ENCODE peak calls at places on chromosomes 5 and 9, in four cellular contexts. One of them, this sample, is unnamed.

GRCh38 chr5:16931334-16932110 is 4.6 kb downstream of the MYO10 start:
- DNase-seq in neuronal stem cell: no peak
- DNase-seq in IMR-90: no peak
- DNase-seq in H9: no peak
- DNase-seq in this sample: no peak

GRCh38 chr9:130561056-130561455 is 18.3 kb upstream of the FUBP3 start:
- DNase-seq in IMR-90: no peak
- DNase-seq in H9: no peak
- DNase-seq in neuronal stem cell: no peak
- DNase-seq in this sample: peak

GRCh38 chr9:5617749-5618148 is 11.2 kb upstream of the RIC1 start:
- DNase-seq in H9: no peak
- DNase-seq in neuronal stem cell: no peak
- DNase-seq in IMR-90: no peak
- DNase-seq in this sample: no peak

GRCh38 chr5:139649082-139649991 is 1.2 kb downstream of the CXXC5 start:
- DNase-seq in IMR-90: no peak
- DNase-seq in H9: peak
- DNase-seq in neuronal stem cell: no peak
- DNase-seq in this sample: peak

GRCh38 chr9:19969721-19970120 is 180.9 kb upstream of the SLC24A2 start:
- DNase-seq in IMR-90: no peak
- DNase-seq in H9: no peak
- DNase-seq in neuronal stem cell: no peak
- DNase-seq in this sample: peak

GRCh38 chr5:72170101-72170500 is 62.8 kb downstream of the MAP1B start:
- DNase-seq in H9: no peak
- DNase-seq in IMR-90: no peak
- DNase-seq in neuronal stem cell: no peak
- DNase-seq in this sample: no peak

GRCh38 chr5:179303801-179304200 is 41.5 kb downstream of the ADAMTS2 start:
- DNase-seq in IMR-90: no peak
- DNase-seq in H9: no peak
- DNase-seq in neuronal stem cell: no peak
- DNase-seq in this sample: no peak

GRCh38 chr5:56588636-56589485 is 226.5 kb upstream of the MAP3K1 start:
- DNase-seq in neuronal stem cell: peak
- DNase-seq in H9: peak
- DNase-seq in IMR-90: no peak
- DNase-seq in this sample: no peak

GRCh38 chr5:74895906-74896305 is 29.7 kb upstream of the FAM169A start:
- DNase-seq in IMR-90: peak
- DNase-seq in neuronal stem cell: no peak
- DNase-seq in H9: no peak
- DNase-seq in this sample: no peak

GRCh38 chr5:137997726-137998213 is 35.1 kb downstream of the FAM13B start:
- DNase-seq in H9: no peak
- DNase-seq in neuronal stem cell: no peak
- DNase-seq in IMR-90: peak
- DNase-seq in this sample: peak

GRCh38 chr5:143162810-143163209 is 240.7 kb downstream of the NR3C1 start:
- DNase-seq in neuronal stem cell: no peak
- DNase-seq in IMR-90: no peak
- DNase-seq in H9: no peak
- DNase-seq in this sample: no peak

GRCh38 chr9:122827759-122828090 is 663 bp downstream of the PDCL start:
- DNase-seq in neuronal stem cell: no peak
- DNase-seq in IMR-90: peak
- DNase-seq in H9: no peak
- DNase-seq in this sample: peak

GRCh38 chr5:96336351-96336985 is 96.6 kb downstream of the PCSK1 start:
- DNase-seq in neuronal stem cell: peak
- DNase-seq in IMR-90: peak
- DNase-seq in H9: peak
- DNase-seq in this sample: peak

GRCh38 chr9:94779101-94779500 is 52.6 kb downstream of the AOPEP start:
- DNase-seq in neuronal stem cell: no peak
- DNase-seq in IMR-90: no peak
- DNase-seq in H9: no peak
- DNase-seq in this sample: no peak

GRCh38 chr5:120035815-120036577 is 406.6 kb downstream of the FAM170A start:
- DNase-seq in H9: no peak
- DNase-seq in IMR-90: no peak
- DNase-seq in neuronal stem cell: no peak
- DNase-seq in this sample: no peak

GRCh38 chr5:139394123-139394653 is 716 bp downstream of the PROB1 start:
- DNase-seq in IMR-90: no peak
- DNase-seq in H9: peak
- DNase-seq in neuronal stem cell: no peak
- DNase-seq in this sample: peak

GRCh38 chr5:173094012-173094661 is 38.0 kb downstream of the CREBRF start:
- DNase-seq in H9: no peak
- DNase-seq in neuronal stem cell: no peak
- DNase-seq in IMR-90: peak
- DNase-seq in this sample: peak

GRCh38 chr9:36833954-36834353 is 200.1 kb downstream of the PAX5 start:
- DNase-seq in IMR-90: no peak
- DNase-seq in neuronal stem cell: no peak
- DNase-seq in H9: peak
- DNase-seq in this sample: no peak

GRCh38 chr5:172216345-172216744 is 22.4 kb downstream of the EFCAB9 start:
- DNase-seq in IMR-90: peak
- DNase-seq in H9: no peak
- DNase-seq in neuronal stem cell: no peak
- DNase-seq in this sample: peak

GRCh38 chr9:81370096-81370495 is 319.3 kb downstream of the TLE1 start:
- DNase-seq in neuronal stem cell: no peak
- DNase-seq in H9: no peak
- DNase-seq in IMR-90: no peak
- DNase-seq in this sample: no peak

GRCh38 chr9:68548241-68548640 is 7.6 kb upstream of the TMEM252 start:
- DNase-seq in H9: no peak
- DNase-seq in IMR-90: no peak
- DNase-seq in neuronal stem cell: no peak
- DNase-seq in this sample: no peak

GRCh38 chr5:127950707-127951356 is 132.7 kb upstream of the SLC12A2 start:
- DNase-seq in IMR-90: peak
- DNase-seq in H9: no peak
- DNase-seq in neuronal stem cell: no peak
- DNase-seq in this sample: peak

GRCh38 chr5:66171349-66172344 is 27.5 kb downstream of the SREK1 start:
- DNase-seq in neuronal stem cell: no peak
- DNase-seq in IMR-90: peak
- DNase-seq in H9: no peak
- DNase-seq in this sample: peak

GRCh38 chr5:1297243-1297642 is 2.4 kb upstream of the TERT start:
- DNase-seq in IMR-90: no peak
- DNase-seq in neuronal stem cell: no peak
- DNase-seq in H9: no peak
- DNase-seq in this sample: no peak

GRCh38 chr5:151742870-151743294 is 15.5 kb downstream of the ATOX1 start:
- DNase-seq in H9: peak
- DNase-seq in neuronal stem cell: peak
- DNase-seq in IMR-90: peak
- DNase-seq in this sample: peak

GRCh38 chr9:127567898-127568617 is 44.0 kb upstream of the STXBP1 start:
- DNase-seq in IMR-90: no peak
- DNase-seq in neuronal stem cell: no peak
- DNase-seq in H9: peak
- DNase-seq in this sample: no peak

GRCh38 chr9:78813602-78814180 is 516.8 kb downstream of the PSAT1 start:
- DNase-seq in IMR-90: no peak
- DNase-seq in H9: no peak
- DNase-seq in neuronal stem cell: no peak
- DNase-seq in this sample: no peak

GRCh38 chr9:18587988-18588387 is 114.0 kb downstream of the ADAMTSL1 start:
- DNase-seq in neuronal stem cell: no peak
- DNase-seq in H9: no peak
- DNase-seq in IMR-90: peak
- DNase-seq in this sample: no peak

GRCh38 chr9:136403538-136403914 is 3.6 kb upstream of the SNAPC4 start:
- DNase-seq in neuronal stem cell: no peak
- DNase-seq in IMR-90: no peak
- DNase-seq in H9: no peak
- DNase-seq in this sample: no peak

GRCh38 chr5:151819830-151820229 is 48.1 kb downstream of the G3BP1 start:
- DNase-seq in H9: no peak
- DNase-seq in neuronal stem cell: no peak
- DNase-seq in IMR-90: no peak
- DNase-seq in this sample: no peak

GRCh38 chr5:139664727-139665351 is 16.7 kb downstream of the CXXC5 start:
- DNase-seq in neuronal stem cell: no peak
- DNase-seq in H9: no peak
- DNase-seq in IMR-90: no peak
- DNase-seq in this sample: no peak

GRCh38 chr5:170132642-170133448 is 27.1 kb downstream of the FOXI1 start:
- DNase-seq in neuronal stem cell: peak
- DNase-seq in IMR-90: peak
- DNase-seq in H9: no peak
- DNase-seq in this sample: peak

GRCh38 chr9:15104826-15105420 is 194.7 kb upstream of the FREM1 start:
- DNase-seq in H9: peak
- DNase-seq in IMR-90: peak
- DNase-seq in neuronal stem cell: peak
- DNase-seq in this sample: peak

GRCh38 chr9:76887003-76887821 is 18.7 kb downstream of the PRUNE2 start:
- DNase-seq in IMR-90: no peak
- DNase-seq in H9: no peak
- DNase-seq in neuronal stem cell: no peak
- DNase-seq in this sample: no peak
- H2BK15ac ChIP-seq in IMR-90: no peak
- H2BK15ac ChIP-seq in H9: no peak
- H2BK15ac ChIP-seq in neuronal stem cell: no peak
- H2BK15ac ChIP-seq in this sample: no peak

GRCh38 chr9:126508171-126508591 is 105.5 kb upstream of the LMX1B start:
- DNase-seq in neuronal stem cell: no peak
- DNase-seq in IMR-90: no peak
- DNase-seq in H9: no peak
- DNase-seq in this sample: no peak
- H3K14ac ChIP-seq in neuronal stem cell: peak
- H3K14ac ChIP-seq in IMR-90: no peak
- H3K14ac ChIP-seq in H9: no peak
- H3K14ac ChIP-seq in this sample: no peak

GRCh38 chr5:40679071-40679997 is at the start of gene PTGER4:
- DNase-seq in IMR-90: peak
- DNase-seq in neuronal stem cell: peak
- DNase-seq in H9: peak
- DNase-seq in this sample: peak

GRCh38 chr5:40678021-40678939 is 1.4 kb upstream of the PTGER4 start:
- DNase-seq in H9: no peak
- DNase-seq in neuronal stem cell: no peak
- DNase-seq in IMR-90: no peak
- DNase-seq in this sample: peak

GRCh38 chr5:40675396-40676133 is 4.2 kb upstream of the PTGER4 start:
- DNase-seq in H9: no peak
- DNase-seq in neuronal stem cell: no peak
- DNase-seq in IMR-90: no peak
- DNase-seq in this sample: no peak

GRCh38 chr5:40676643-40677333 is 2.9 kb upstream of the PTGER4 start:
- DNase-seq in IMR-90: peak
- DNase-seq in H9: peak
- DNase-seq in neuronal stem cell: no peak
- DNase-seq in this sample: peak

GRCh38 chr5:40677456-40677855 is 2.3 kb upstream of the PTGER4 start:
- DNase-seq in IMR-90: no peak
- DNase-seq in neuronal stem cell: no peak
- DNase-seq in H9: no peak
- DNase-seq in this sample: no peak
- H3K4me2 ChIP-seq in IMR-90: peak
- H3K4me2 ChIP-seq in neuronal stem cell: no peak
- H3K4me2 ChIP-seq in H9: no peak
- H3K4me2 ChIP-seq in this sample: no peak

GRCh38 chr9:34332370-34332964 is 3.1 kb downstream of the NUDT2 start:
- DNase-seq in H9: no peak
- DNase-seq in IMR-90: peak
- DNase-seq in neuronal stem cell: peak
- DNase-seq in this sample: peak

GRCh38 chr9:34335376-34335775 is 6.0 kb downstream of the NUDT2 start:
- DNase-seq in neuronal stem cell: no peak
- DNase-seq in IMR-90: no peak
- DNase-seq in H9: no peak
- DNase-seq in this sample: no peak

GRCh38 chr9:34333836-34334235 is 4.5 kb downstream of the NUDT2 start:
- DNase-seq in H9: no peak
- DNase-seq in IMR-90: no peak
- DNase-seq in neuronal stem cell: no peak
- DNase-seq in this sample: no peak

GRCh38 chr9:34334337-34334824 is 5.0 kb downstream of the NUDT2 start:
- DNase-seq in neuronal stem cell: no peak
- DNase-seq in IMR-90: peak
- DNase-seq in H9: no peak
- DNase-seq in this sample: no peak

GRCh38 chr9:34334916-34335315 is 5.5 kb downstream of the NUDT2 start:
- DNase-seq in H9: no peak
- DNase-seq in IMR-90: no peak
- DNase-seq in neuronal stem cell: no peak
- DNase-seq in this sample: no peak
- H2BK15ac ChIP-seq in H9: no peak
- H2BK15ac ChIP-seq in IMR-90: no peak
- H2BK15ac ChIP-seq in neuronal stem cell: no peak
- H2BK15ac ChIP-seq in this sample: no peak

GRCh38 chr9:89756891-89757537 is 152.2 kb downstream of the GADD45G start:
- DNase-seq in H9: no peak
- DNase-seq in neuronal stem cell: no peak
- DNase-seq in IMR-90: no peak
- DNase-seq in this sample: peak
- H3K14ac ChIP-seq in H9: no peak
- H3K14ac ChIP-seq in neuronal stem cell: peak
- H3K14ac ChIP-seq in IMR-90: no peak
- H3K14ac ChIP-seq in this sample: no peak

DNA sequence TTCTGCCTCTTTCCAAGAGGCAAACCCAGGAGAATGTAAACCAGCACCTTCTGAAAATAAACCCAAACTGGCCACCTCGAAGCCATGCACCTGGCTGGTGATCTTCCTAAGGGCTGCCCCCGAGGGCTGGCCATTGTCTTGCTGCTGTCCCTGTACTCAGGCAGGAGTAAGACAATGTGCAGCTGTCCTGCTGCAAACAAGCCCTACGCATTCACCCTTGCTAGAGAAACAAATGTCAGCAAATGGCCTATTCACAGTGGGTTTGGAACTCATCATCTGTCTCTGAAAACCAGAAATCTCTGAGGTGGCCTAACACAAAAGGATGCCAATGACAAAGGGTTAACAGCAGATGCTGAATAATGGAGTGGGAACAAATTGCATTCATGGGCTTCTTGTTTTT is 261.8 kb upstream of the VLDLR start:
- DNase-seq in H9: no peak
- DNase-seq in IMR-90: no peak
- DNase-seq in neuronal stem cell: peak
- DNase-seq in this sample: no peak
- H3K4me2 ChIP-seq in H9: no peak
- H3K4me2 ChIP-seq in IMR-90: no peak
- H3K4me2 ChIP-seq in neuronal stem cell: no peak
- H3K4me2 ChIP-seq in this sample: no peak

GRCh38 chr5:162911873-162912272 is 525.5 kb upstream of the CCNG1 start:
- DNase-seq in neuronal stem cell: no peak
- DNase-seq in H9: no peak
- DNase-seq in IMR-90: no peak
- DNase-seq in this sample: no peak
- H2BK15ac ChIP-seq in neuronal stem cell: no peak
- H2BK15ac ChIP-seq in H9: no peak
- H2BK15ac ChIP-seq in IMR-90: no peak
- H2BK15ac ChIP-seq in this sample: no peak

This sample was measured in mesenchymal stem cell.